ENCODE peak calls at places on chromosome 14, in six cellular contexts. Y, N, T, B, U and A are unnamed samples.
A peak's percentile ranks its signal among the peaks of the same experiment; 100 is the strongest.

GRCh38 chr14:90720336-90720735 is 95.9 kb downstream of the TTC7B start:
- DNase-seq in Y (no peak), N (no peak), T (no peak), B (no peak), U (no peak), A (no peak)

GRCh38 chr14:79831198-79831890 is 380.0 kb downstream of the DIO2 start:
- DNase-seq in Y (no peak), N (no peak), T (peak; percentile 43), B (peak; percentile 0), U (no peak), A (no peak)

GRCh38 chr14:95434161-95434560 is 82.3 kb downstream of the SYNE3 start:
- DNase-seq in Y (no peak), N (no peak), T (no peak), B (no peak), U (no peak), A (no peak)

GRCh38 chr14:33617154-33617553 is 333.7 kb downstream of the EGLN3 start:
- DNase-seq in Y (no peak), N (no peak), T (no peak), B (no peak), U (no peak), A (no peak)

GRCh38 chr14:51458563-51458955 is 193.2 kb upstream of the FRMD6 start:
- DNase-seq in Y (no peak), N (no peak), T (peak; percentile 90), B (no peak), U (no peak), A (no peak)

GRCh38 chr14:22614240-22614799 is 16.2 kb downstream of the ABHD4 start:
- DNase-seq in Y (peak; percentile 73), N (no peak), T (peak; percentile 84), B (peak; percentile 39), U (no peak), A (no peak)

GRCh38 chr14:63717704-63718103 is 10.2 kb downstream of the SGPP1 start:
- DNase-seq in Y (no peak), N (no peak), T (no peak), B (peak; percentile 19), U (no peak), A (no peak)

GRCh38 chr14:103546651-103547454 is 15.6 kb downstream of the BAG5 start:
- DNase-seq in Y (peak; percentile 86), N (peak; percentile 79), T (no peak), B (peak; percentile 78), U (peak; percentile 86), A (peak; percentile 91)

GRCh38 chr14:53978194-53978593 is 21.6 kb upstream of the BMP4 start:
- DNase-seq in Y (no peak), N (no peak), T (no peak), B (no peak), U (no peak), A (no peak)

GRCh38 chr14:52235866-52236510 is 31.5 kb upstream of the PTGDR start:
- DNase-seq in Y (no peak), N (no peak), T (no peak), B (no peak), U (no peak), A (no peak)

GRCh38 chr14:51527073-51527472 is 124.6 kb upstream of the FRMD6 start:
- DNase-seq in Y (no peak), N (no peak), T (peak; percentile 26), B (no peak), U (no peak), A (no peak)

GRCh38 chr14:73393375-73393774 is 65.0 kb downstream of the NUMB start:
- DNase-seq in Y (no peak), N (no peak), T (no peak), B (no peak), U (no peak), A (no peak)

GRCh38 chr14:22320353-22320733 is 268.7 kb downstream of the DAD1 start:
- DNase-seq in Y (no peak), N (no peak), T (no peak), B (no peak), U (no peak), A (no peak)

GRCh38 chr14:85279407-85279806 is 250.5 kb upstream of the FLRT2 start:
- DNase-seq in Y (no peak), N (no peak), T (no peak), B (no peak), U (no peak), A (no peak)

GRCh38 chr14:75673345-75673744 is 12.3 kb downstream of the TTLL5 start:
- DNase-seq in Y (no peak), N (no peak), T (no peak), B (peak; percentile 58), U (no peak), A (peak; percentile 31)

GRCh38 chr14:75672588-75673192 is 11.6 kb downstream of the TTLL5 start:
- DNase-seq in Y (no peak), N (no peak), T (no peak), B (no peak), U (no peak), A (no peak)

GRCh38 chr14:75675265-75675960 is 14.4 kb downstream of the TTLL5 start:
- DNase-seq in Y (no peak), N (no peak), T (no peak), B (no peak), U (no peak), A (no peak)
- TF ChIP-seq CTCF in Y (no peak), N (no peak), T (peak; percentile 29), B (no peak), U (no peak), A (no peak)

GRCh38 chr14:23725980-23726746 is 90.0 kb downstream of the DHRS2 start:
- DNase-seq in Y (no peak), N (no peak), T (no peak), B (no peak), U (no peak), A (no peak)

GRCh38 chr14:23725528-23725927 is 89.4 kb downstream of the DHRS2 start:
- DNase-seq in Y (no peak), N (no peak), T (no peak), B (no peak), U (no peak), A (no peak)

GRCh38 chr14:23728791-23729190 is 92.6 kb downstream of the DHRS2 start:
- DNase-seq in Y (no peak), N (no peak), T (no peak), B (no peak), U (no peak), A (no peak)

GRCh38 chr14:23729720-23730387 is 93.7 kb downstream of the DHRS2 start:
- DNase-seq in Y (peak; percentile 13), N (no peak), T (no peak), B (no peak), U (no peak), A (no peak)

GRCh38 chr14:23727566-23728335 is 91.6 kb downstream of the DHRS2 start:
- DNase-seq in Y (peak; percentile 23), N (no peak), T (no peak), B (peak; percentile 46), U (no peak), A (peak; percentile 43)
- TF ChIP-seq CTCF in Y (peak; percentile 25), N (peak; percentile 55), T (peak; percentile 27), B (peak; percentile 32), U (peak; percentile 50), A (no peak)

DNA sequence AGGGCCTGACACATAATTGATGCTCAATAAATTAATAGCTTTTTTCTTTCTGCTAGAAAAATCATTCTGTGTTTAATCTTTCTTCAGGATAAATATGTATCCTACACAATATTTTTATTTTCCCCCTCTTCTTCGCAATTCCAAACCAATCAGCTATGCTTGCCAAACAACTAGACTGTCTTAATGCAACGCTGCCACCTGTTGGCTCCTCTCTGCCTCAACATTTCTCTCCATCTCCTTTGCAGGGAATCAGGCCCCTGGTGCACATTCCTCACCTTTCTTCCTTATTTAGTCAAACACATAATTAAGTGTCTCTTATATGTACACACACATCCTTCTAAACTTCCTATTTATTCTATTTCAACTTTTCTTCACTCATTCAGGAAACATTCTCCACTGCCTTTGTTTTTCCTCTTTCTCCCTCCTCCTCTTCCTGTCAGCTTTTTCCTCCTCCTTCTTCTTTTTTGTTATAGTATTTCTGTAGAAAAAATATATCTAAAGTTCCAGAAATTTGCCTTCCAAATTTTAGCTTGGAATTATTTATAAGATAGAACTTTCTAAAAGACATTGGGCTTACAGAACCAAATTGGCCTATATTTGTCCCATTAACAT is 406.0 kb downstream of the PRKD1 start:
- DNase-seq in Y (peak; percentile 41), N (no peak), T (no peak), B (peak; percentile 6), U (peak; percentile 56), A (no peak)
- TF ChIP-seq CTCF in Y (peak; percentile 28), N (no peak), T (peak; percentile 44), B (peak; percentile 14), U (no peak), A (no peak)

GRCh38 chr14:94003397-94003796 is 6.3 kb downstream of the CCDC197 start:
- DNase-seq in Y (no peak), N (no peak), T (no peak), B (no peak), U (no peak), A (no peak)
- TF ChIP-seq CTCF in Y (no peak), N (no peak), T (no peak), B (no peak), U (no peak), A (no peak)

GRCh38 chr14:76904740-76905569 is 78.7 kb downstream of the LRRC74A start:
- DNase-seq in Y (no peak), N (peak; percentile 61), T (peak; percentile 92), B (peak; percentile 89), U (no peak), A (peak; percentile 75)

GRCh38 chr14:76902591-76902990 is 76.4 kb downstream of the LRRC74A start:
- DNase-seq in Y (no peak), N (no peak), T (no peak), B (no peak), U (no peak), A (no peak)

GRCh38 chr14:76900406-76901085 is 74.3 kb downstream of the LRRC74A start:
- DNase-seq in Y (no peak), N (no peak), T (no peak), B (no peak), U (no peak), A (no peak)

GRCh38 chr14:76904100-76904739 is 78.0 kb downstream of the LRRC74A start:
- DNase-seq in Y (no peak), N (peak; percentile 32), T (peak; percentile 95), B (no peak), U (no peak), A (no peak)

GRCh38 chr14:76901171-76902055 is 75.2 kb downstream of the LRRC74A start:
- DNase-seq in Y (no peak), N (no peak), T (no peak), B (no peak), U (no peak), A (no peak)
- TF ChIP-seq CTCF in Y (no peak), N (no peak), T (no peak), B (no peak), U (no peak), A (no peak)